ENCODE peak calls at places on chromosomes 11 and 22, in six cellular contexts. X, L, W, E, T and S are unnamed samples.

GRCh38 chr11:77081381-77081851 is 14.6 kb downstream of the CAPN5 start:
- DNase-seq in X (no peak), L (peak; percentile 38), W (peak; percentile 15), E (peak; percentile 11), T (peak; percentile 51), S (no peak)

GRCh38 chr11:128323381-128323780 is 264.0 kb downstream of the ETS1 start:
- DNase-seq in X (peak; percentile 48), L (no peak), W (no peak), E (no peak), T (no peak), S (no peak)

GRCh38 chr11:6637871-6638270 is 17.7 kb downstream of the DCHS1 start:
- DNase-seq in X (peak; percentile 85), L (peak; percentile 77), W (no peak), E (peak; percentile 66), T (no peak), S (no peak)

GRCh38 chr22:43110444-43110926 is at the start of gene BIK:
- DNase-seq in X (no peak), L (peak; percentile 61), W (peak; percentile 31), E (no peak), T (peak; percentile 73), S (no peak)

GRCh38 chr11:130413383-130414106 is 14.9 kb downstream of the ADAMTS8 start:
- DNase-seq in X (peak; percentile 95), L (no peak), W (no peak), E (no peak), T (no peak), S (peak; percentile 88)

GRCh38 chr22:49206281-49206680 is 621.4 kb downstream of the BRD1 start:
- DNase-seq in X (no peak), L (peak; percentile 29), W (no peak), E (peak; percentile 1), T (peak; percentile 38), S (no peak)

GRCh38 chr11:96054870-96055705 is 131.2 kb upstream of the MTMR2 start:
- DNase-seq in X (peak; percentile 64), L (no peak), W (no peak), E (no peak), T (no peak), S (no peak)

GRCh38 chr22:22078329-22078728 is 95.7 kb upstream of the TOP3B start:
- DNase-seq in X (no peak), L (no peak), W (no peak), E (no peak), T (no peak), S (no peak)

GRCh38 chr11:131064373-131064991 is 148.2 kb upstream of the SNX19 start:
- DNase-seq in X (peak; percentile 70), L (peak; percentile 49), W (peak; percentile 33), E (no peak), T (no peak), S (peak; percentile 15)

GRCh38 chr11:63623513-63624140 is 9.4 kb upstream of the PLAAT3 start:
- DNase-seq in X (no peak), L (no peak), W (no peak), E (no peak), T (no peak), S (no peak)
- TF ChIP-seq POLR2A in X (no peak), L (no peak), W (no peak), E (no peak), T (no peak), S (no peak)

GRCh38 chr11:62678770-62679696 is at the start of gene UBXN1:
- DNase-seq in X (peak; percentile 83), L (peak; percentile 92), W (peak; percentile 90), E (peak; percentile 93), T (peak; percentile 93), S (peak; percentile 80)
- TF ChIP-seq POLR2A in X (peak; percentile 80), L (peak; percentile 72), W (peak; percentile 57), E (peak; percentile 53), T (peak; percentile 73), S (peak; percentile 57)

GRCh38 chr11:10925149-10925926 is 67.5 kb upstream of the ZBED5 start:
- DNase-seq in X (no peak), L (peak; percentile 68), W (no peak), E (no peak), T (no peak), S (no peak)
- TF ChIP-seq POLR2A in X (no peak), L (no peak), W (no peak), E (no peak), T (no peak), S (no peak)

GRCh38 chr11:69640260-69640994 is 529 bp upstream of the CCND1 start:
- DNase-seq in X (no peak), L (no peak), W (no peak), E (no peak), T (no peak), S (no peak)

GRCh38 chr11:69637956-69638871 is 2.7 kb upstream of the CCND1 start:
- DNase-seq in X (peak; percentile 65), L (no peak), W (no peak), E (no peak), T (peak; percentile 53), S (no peak)

GRCh38 chr11:69639843-69640242 is 1.1 kb upstream of the CCND1 start:
- DNase-seq in X (no peak), L (no peak), W (no peak), E (no peak), T (no peak), S (no peak)

GRCh38 chr11:69637601-69637955 is 3.4 kb upstream of the CCND1 start:
- DNase-seq in X (no peak), L (no peak), W (no peak), E (no peak), T (no peak), S (no peak)

DNA sequence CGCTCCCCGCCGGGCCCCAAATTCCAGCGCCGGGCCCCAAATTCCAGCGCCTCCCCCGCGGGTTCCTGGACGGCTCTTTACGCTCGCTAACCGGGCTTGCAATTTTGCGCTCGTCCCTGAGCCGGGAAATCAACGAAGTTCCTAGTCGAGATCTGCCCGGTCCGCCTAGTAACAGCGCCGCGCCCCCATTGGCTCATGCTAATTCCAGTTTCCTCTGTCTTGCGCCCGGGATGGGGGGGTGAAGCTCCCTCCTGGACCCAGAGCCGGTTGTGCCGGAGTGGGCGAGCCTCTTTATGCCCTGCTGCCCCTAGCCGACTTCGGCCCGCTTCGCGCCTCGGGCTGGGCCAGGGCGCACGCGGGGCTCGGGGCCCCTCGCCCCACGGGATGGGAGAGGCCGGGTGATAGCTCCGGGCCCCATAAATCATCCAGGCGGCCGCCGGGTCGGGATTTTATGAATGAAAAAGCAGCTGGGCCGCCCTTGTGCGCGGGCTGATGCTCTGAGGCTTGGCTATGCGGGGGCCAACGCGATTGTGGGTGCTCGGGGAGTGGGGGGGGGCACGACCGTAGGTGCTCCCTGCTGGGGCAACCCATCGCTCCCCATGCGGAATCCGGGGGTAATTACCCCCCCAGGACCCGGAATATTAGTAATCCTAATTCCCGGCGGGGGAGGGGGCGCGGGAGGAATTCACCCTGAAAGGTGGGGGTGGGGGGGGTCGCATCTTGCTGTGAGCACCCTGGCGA is 1.8 kb upstream of the CCND1 start:
- DNase-seq in X (peak; percentile 97), L (peak; percentile 96), W (peak; percentile 54), E (peak; percentile 80), T (peak; percentile 92), S (peak; percentile 94)
- TF ChIP-seq POLR2A in X (peak; percentile 87), L (peak; percentile 82), W (no peak), E (no peak), T (peak; percentile 71), S (peak; percentile 49)

GRCh38 chr22:37162221-37163095 is 12.7 kb upstream of the IL2RB start:
- DNase-seq in X (no peak), L (no peak), W (no peak), E (no peak), T (peak; percentile 33), S (no peak)

GRCh38 chr22:37163096-37163489 is 13.4 kb upstream of the IL2RB start:
- DNase-seq in X (no peak), L (no peak), W (no peak), E (no peak), T (no peak), S (no peak)

GRCh38 chr22:37165066-37165465 is 15.3 kb upstream of the IL2RB start:
- DNase-seq in X (no peak), L (no peak), W (no peak), E (no peak), T (peak; percentile 21), S (no peak)

GRCh38 chr22:37164535-37164887 is 14.8 kb upstream of the IL2RB start:
- DNase-seq in X (no peak), L (no peak), W (no peak), E (no peak), T (no peak), S (no peak)

GRCh38 chr22:37163618-37164534 is 14.2 kb upstream of the IL2RB start:
- DNase-seq in X (no peak), L (no peak), W (no peak), E (no peak), T (no peak), S (no peak)
- TF ChIP-seq POLR2A in X (no peak), L (no peak), W (no peak), E (no peak), T (no peak), S (no peak)

GRCh38 chr11:12120031-12121008 is 9.9 kb downstream of the MICAL2 start:
- DNase-seq in X (peak; percentile 52), L (no peak), W (no peak), E (no peak), T (no peak), S (no peak)
- TF ChIP-seq POLR2A in X (no peak), L (no peak), W (no peak), E (no peak), T (no peak), S (no peak)

GRCh38 chr22:38845368-38845740 is 1.5 kb upstream of the NPTXR start:
- DNase-seq in X (no peak), L (no peak), W (no peak), E (no peak), T (no peak), S (no peak)

GRCh38 chr22:38844661-38845367 is 986 bp upstream of the NPTXR start:
- DNase-seq in X (no peak), L (no peak), W (no peak), E (no peak), T (no peak), S (no peak)

GRCh38 chr22:38842512-38843200 is 1.2 kb downstream of the NPTXR start:
- DNase-seq in X (no peak), L (no peak), W (no peak), E (no peak), T (no peak), S (no peak)

GRCh38 chr22:38843201-38843715 is 570 bp downstream of the NPTXR start:
- DNase-seq in X (peak; percentile 81), L (no peak), W (peak; percentile 72), E (peak; percentile 41), T (peak; percentile 77), S (peak; percentile 80)

DNA sequence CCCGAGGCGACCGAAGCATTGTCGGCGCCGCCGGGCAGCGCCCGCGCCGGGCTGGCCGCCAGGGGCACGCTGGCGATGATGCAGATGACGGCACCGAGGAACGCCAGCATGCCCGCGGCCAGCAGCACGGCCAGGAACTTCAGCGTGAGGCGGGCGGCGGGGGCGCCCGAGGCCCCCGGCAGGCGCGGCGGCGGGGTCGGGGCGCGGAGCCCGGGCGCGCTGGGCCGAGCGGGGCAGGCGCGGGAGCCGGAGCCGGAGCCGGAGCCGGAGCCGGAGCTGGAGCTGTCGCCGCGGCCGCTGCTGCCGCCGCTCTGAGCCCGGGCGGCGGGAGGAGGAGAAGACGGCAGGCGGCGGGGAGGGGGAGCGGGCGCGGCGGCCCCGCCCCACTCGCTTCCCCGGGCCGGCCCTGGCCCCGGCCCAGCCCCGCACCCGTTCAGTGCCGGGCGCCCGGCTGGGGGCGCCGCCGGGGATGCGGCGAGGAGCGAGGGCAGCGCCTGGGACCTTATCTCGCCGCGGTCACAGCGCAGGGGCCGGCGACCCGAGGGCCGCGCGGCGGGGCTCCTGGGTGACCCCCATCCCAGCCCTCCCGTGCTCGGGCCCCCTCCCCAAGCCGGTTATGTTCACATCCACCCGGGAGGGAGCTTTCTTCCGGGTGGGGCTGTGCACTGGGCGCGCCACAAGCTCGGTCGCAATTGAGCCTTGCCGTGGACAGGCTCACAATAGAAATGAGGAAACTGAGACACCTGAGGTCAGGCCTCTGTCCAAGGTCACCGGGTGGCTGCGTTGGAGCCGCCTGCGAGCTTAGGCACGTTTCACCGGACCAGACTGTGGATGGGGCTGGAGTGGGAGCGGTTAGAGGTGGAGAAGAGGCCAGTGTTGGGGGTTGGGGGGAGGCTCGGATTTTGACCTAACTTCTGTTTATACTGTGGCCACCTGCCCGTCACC is at the start of gene NPTXR:
- DNase-seq in X (peak; percentile 31), L (no peak), W (peak; percentile 75), E (no peak), T (no peak), S (peak; percentile 62)
- TF ChIP-seq POLR2A in X (no peak), L (no peak), W (peak; percentile 31), E (no peak), T (peak; percentile 24), S (peak; percentile 42)